ENCODE peak calls at places on chromosomes 4 and X, in five cellular contexts. R, M, E, L and F are unnamed samples.

GRCh38 chrX:6226646-6227444 is 1.8 kb downstream of the NLGN4X start:
- DNase-seq in R (no peak), M (no peak), E (no peak), L (peak; percentile 23), F (no peak)

GRCh38 chrX:47232803-47233332 is at the start of gene USP11:
- DNase-seq in R (no peak), M (peak; percentile 38), E (peak; percentile 75), L (peak; percentile 77), F (peak; percentile 76)

GRCh38 chr4:110032603-110033002 is 119.9 kb downstream of the EGF start:
- DNase-seq in R (no peak), M (no peak), E (no peak), L (no peak), F (no peak)

GRCh38 chr4:124121511-124121934 is 591.0 kb downstream of the ANKRD50 start:
- DNase-seq in R (no peak), M (no peak), E (no peak), L (no peak), F (no peak)

GRCh38 chrX:43627147-43627546 is 29.0 kb upstream of the MAOA start:
- DNase-seq in R (no peak), M (no peak), E (no peak), L (no peak), F (peak; percentile 0)

GRCh38 chrX:38669425-38669824 is 108.1 kb downstream of the TSPAN7 start:
- DNase-seq in R (no peak), M (no peak), E (no peak), L (no peak), F (no peak)

GRCh38 chrX:103565752-103566151 is 19.6 kb upstream of the TCEAL4 start:
- DNase-seq in R (no peak), M (no peak), E (no peak), L (no peak), F (no peak)

GRCh38 chrX:72115380-72115779 is 16.3 kb downstream of the RTL5 start:
- DNase-seq in R (no peak), M (no peak), E (no peak), L (no peak), F (no peak)

GRCh38 chr4:152935138-152935537 is 985 bp upstream of the FHDC1 start:
- DNase-seq in R (peak; percentile 16), M (peak; percentile 62), E (no peak), L (no peak), F (peak; percentile 80)

GRCh38 chrX:77160301-77160700 is 286.9 kb upstream of the FGF16 start:
- DNase-seq in R (no peak), M (no peak), E (no peak), L (no peak), F (peak; percentile 29)

GRCh38 chr4:121738780-121739547 is 26.0 kb downstream of the SMIM43 start:
- DNase-seq in R (no peak), M (no peak), E (no peak), L (no peak), F (no peak)

GRCh38 chrX:69493193-69493592 is 10.9 kb upstream of the NALF2 start:
- DNase-seq in R (peak; percentile 33), M (peak; percentile 43), E (no peak), L (no peak), F (peak; percentile 0)

DNA sequence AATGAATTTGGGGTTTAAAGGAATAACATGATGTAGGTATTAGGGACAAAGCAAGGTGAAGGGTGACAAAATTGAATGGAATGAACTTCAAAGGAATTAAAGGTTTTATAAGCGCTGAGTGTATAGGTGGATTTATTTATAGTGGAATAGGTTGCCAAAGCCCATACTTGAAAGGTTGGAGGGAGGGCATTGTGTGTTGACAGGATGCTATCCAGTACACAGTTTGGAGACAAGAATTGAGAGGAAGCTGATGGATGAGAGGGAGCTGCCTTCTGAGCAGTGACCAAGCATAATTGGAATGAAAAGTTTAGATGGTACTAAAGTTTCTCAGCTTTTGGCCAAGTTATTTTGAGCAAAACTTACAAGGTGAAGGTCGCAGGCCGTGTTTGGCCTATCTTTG is 52.6 kb upstream of the RAB33B start:
- DNase-seq in R (no peak), M (no peak), E (no peak), L (no peak), F (no peak)
- TF ChIP-seq POLR2A in R (no peak), M (no peak), E (no peak), L (no peak), F (no peak)

GRCh38 chr4:30717208-30718020 is 2.8 kb upstream of the PCDH7 start:
- DNase-seq in R (no peak), M (peak; percentile 38), E (no peak), L (peak; percentile 37), F (no peak)
- TF ChIP-seq POLR2A in R (no peak), M (no peak), E (no peak), L (no peak), F (no peak)

GRCh38 chr4:158768577-158769174 is at the start of gene FNIP2:
- DNase-seq in R (peak; percentile 21), M (peak; percentile 86), E (peak; percentile 87), L (peak; percentile 86), F (peak; percentile 93)
- TF ChIP-seq POLR2A in R (peak; percentile 69), M (no peak), E (no peak), L (no peak), F (peak; percentile 21)

DNA sequence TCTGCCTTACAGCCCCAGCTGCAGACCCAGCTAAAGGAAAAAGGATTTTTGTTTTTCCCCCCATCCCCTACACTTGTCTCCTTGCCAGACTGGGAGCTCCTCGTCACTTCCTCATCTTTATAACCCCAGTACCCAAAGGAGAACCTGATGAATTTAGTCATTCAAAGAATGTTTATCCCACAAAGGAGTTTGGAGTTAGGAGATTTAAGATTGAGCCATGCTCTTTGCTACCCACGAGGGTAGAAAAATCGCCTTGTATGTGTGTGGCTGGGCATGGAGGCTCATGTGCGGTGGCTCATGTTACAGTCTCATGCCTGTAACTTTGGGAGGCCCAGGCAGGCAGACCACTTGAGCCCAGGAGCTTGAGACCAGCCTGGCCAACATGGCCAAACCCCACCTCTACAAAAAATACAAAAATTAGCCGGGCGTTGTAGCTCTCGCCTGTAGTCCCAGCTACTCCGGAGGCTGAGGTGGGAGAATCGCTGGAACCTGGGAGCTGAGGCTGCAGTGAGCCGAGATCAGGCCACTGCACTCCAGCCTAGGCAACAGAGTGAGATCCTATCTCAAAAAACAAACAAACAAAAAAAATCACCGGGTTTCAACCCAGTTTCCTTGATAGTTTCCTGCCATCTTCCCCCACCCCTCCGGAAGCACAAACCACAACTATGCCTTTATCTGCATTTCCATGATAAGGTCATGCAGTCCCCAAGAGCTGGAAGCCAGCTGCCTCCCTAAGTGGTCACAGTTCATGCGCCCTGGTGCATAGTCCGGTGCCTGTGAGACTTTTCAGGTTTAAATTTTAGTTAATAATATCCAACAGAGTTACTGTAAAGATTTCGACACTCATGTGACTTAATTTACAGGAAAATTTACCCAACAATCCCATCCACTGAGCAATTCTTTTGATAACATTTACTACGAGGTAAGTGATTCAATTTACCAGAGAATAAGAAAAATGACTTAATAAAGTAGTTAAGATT is 1.5 kb downstream of the CFAP97 start:
- DNase-seq in R (no peak), M (no peak), E (no peak), L (no peak), F (peak; percentile 40)
- TF ChIP-seq POLR2A in R (no peak), M (no peak), E (no peak), L (no peak), F (no peak)

GRCh38 chr4:79211490-79211889 is 114.4 kb downstream of the NAA11 start:
- DNase-seq in R (no peak), M (no peak), E (no peak), L (no peak), F (no peak)

GRCh38 chr4:79212311-79212710 is 113.5 kb downstream of the NAA11 start:
- DNase-seq in R (no peak), M (no peak), E (no peak), L (no peak), F (no peak)

GRCh38 chr4:79210636-79211049 is 115.2 kb downstream of the NAA11 start:
- DNase-seq in R (no peak), M (no peak), E (no peak), L (no peak), F (no peak)

GRCh38 chr4:79207281-79207680 is 118.6 kb downstream of the NAA11 start:
- DNase-seq in R (no peak), M (no peak), E (no peak), L (no peak), F (no peak)

DNA sequence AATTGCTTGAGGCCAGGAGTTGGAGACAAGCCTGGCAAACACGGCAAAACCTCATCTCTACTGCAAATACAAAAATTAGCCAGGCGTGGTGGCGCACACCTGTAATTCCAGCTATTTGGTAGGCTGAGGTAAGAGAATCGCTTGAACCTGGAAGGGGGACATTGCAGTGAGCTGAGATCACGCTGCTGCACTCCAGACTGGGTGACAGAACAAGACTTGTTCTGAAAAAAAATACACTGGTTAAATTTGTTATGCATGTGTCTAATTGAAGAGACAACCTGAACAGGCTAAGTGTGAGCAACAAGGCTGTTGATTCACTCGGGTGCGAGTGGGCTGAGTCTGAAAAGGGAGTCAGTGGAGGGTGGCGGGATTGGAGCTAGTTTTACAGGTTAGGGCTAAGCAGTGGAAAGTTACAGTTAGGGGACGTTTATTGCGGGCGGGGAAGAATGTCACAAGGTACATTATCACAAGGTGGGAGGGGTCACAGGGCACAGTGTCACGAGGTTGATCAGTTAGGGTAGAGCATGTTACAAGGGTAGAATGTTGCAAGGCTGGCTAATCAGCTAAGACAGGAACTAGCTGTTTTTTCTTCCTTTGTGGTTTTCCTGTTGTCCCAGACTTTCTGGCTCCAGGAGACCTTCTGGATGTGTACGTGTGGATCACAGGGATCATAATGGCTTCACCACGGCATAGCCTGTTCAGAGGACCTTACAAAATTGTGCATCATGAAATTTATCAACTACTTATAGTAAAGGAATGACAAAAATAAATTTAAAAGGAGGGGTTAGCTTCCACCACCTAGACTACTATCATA is 115.8 kb downstream of the NAA11 start:
- DNase-seq in R (no peak), M (no peak), E (no peak), L (no peak), F (peak; percentile 69)
- TF ChIP-seq POLR2A in R (no peak), M (no peak), E (no peak), L (no peak), F (no peak)

GRCh38 chr4:40548256-40548655 is 81.4 kb downstream of the RBM47 start:
- DNase-seq in R (no peak), M (no peak), E (no peak), L (no peak), F (no peak)

GRCh38 chr4:40553995-40554394 is 75.7 kb downstream of the RBM47 start:
- DNase-seq in R (no peak), M (no peak), E (no peak), L (no peak), F (no peak)

GRCh38 chr4:40552536-40552935 is 77.1 kb downstream of the RBM47 start:
- DNase-seq in R (no peak), M (no peak), E (no peak), L (no peak), F (no peak)

GRCh38 chr4:40547446-40548132 is 82.1 kb downstream of the RBM47 start:
- DNase-seq in R (no peak), M (no peak), E (no peak), L (no peak), F (no peak)

GRCh38 chr4:40550900-40551546 is 78.6 kb downstream of the RBM47 start:
- DNase-seq in R (peak; percentile 38), M (peak; percentile 49), E (no peak), L (no peak), F (peak; percentile 33)
- TF ChIP-seq POLR2A in R (no peak), M (no peak), E (no peak), L (no peak), F (no peak)